ENCODE peak calls at places on chromosomes 7 and 10, in six cellular contexts. B is ELR; J is naive thymus-derived CD4-positive, alpha-beta T cell; R is sigmoid colon; A is ascending aorta; S is Kasumi-1. D is an unnamed sample.

GRCh38 chr10:98467506-98468318 is 21.0 kb upstream of the HPS1 start:
- DNase-seq in S (peak), A (no peak), J (peak), R (peak), B (peak), D (peak)

GRCh38 chr7:158353606-158354570 is 233.7 kb downstream of the PTPRN2 start:
- DNase-seq in B (no peak), A (no peak), J (no peak), S (peak), R (peak), D (peak)

GRCh38 chr7:106092204-106092603 is 19.9 kb downstream of the SYPL1 start:
- DNase-seq in R (no peak), A (no peak), J (no peak), B (no peak), S (no peak), D (no peak)

GRCh38 chr10:83990126-83990525 is 149.2 kb upstream of the GHITM start:
- DNase-seq in A (no peak), B (no peak), S (no peak), J (no peak), R (no peak), D (no peak)

GRCh38 chr10:42975005-42975493 is 101.8 kb upstream of the RET start:
- DNase-seq in A (no peak), R (peak), S (peak), J (no peak), B (no peak), D (peak)

GRCh38 chr10:116765549-116766162 is 23.3 kb upstream of the HSPA12A start:
- DNase-seq in A (no peak), S (no peak), J (no peak), B (peak), R (peak), D (peak)

GRCh38 chr7:91233201-91233600 is 31.0 kb upstream of the FZD1 start:
- DNase-seq in B (no peak), J (no peak), A (no peak), S (no peak), R (no peak), D (no peak)

GRCh38 chr10:28266449-28267224 is 36.2 kb downstream of the MPP7 start:
- DNase-seq in B (no peak), A (no peak), R (no peak), J (no peak), S (no peak), D (no peak)

GRCh38 chr7:104767113-104767512 is 246.9 kb upstream of the KMT2E start:
- DNase-seq in B (no peak), R (no peak), A (no peak), S (no peak), J (no peak), D (no peak)

GRCh38 chr10:133421336-133422222 is 2.8 kb downstream of the SPRN start:
- DNase-seq in J (no peak), S (no peak), R (no peak), B (no peak), A (no peak), D (no peak)

GRCh38 chr7:22357311-22358175 is 589 bp upstream of the RAPGEF5 start:
- DNase-seq in A (no peak), B (no peak), R (no peak), S (no peak), J (no peak), D (no peak)

GRCh38 chr7:123622660-123623386 is 21.2 kb downstream of the ASB15 start:
- DNase-seq in B (no peak), J (no peak), S (no peak), R (no peak), A (no peak), D (no peak)

GRCh38 chr7:148110097-148110868 is 480.3 kb upstream of the C7orf33 start:
- DNase-seq in B (peak), R (no peak), A (no peak), S (no peak), J (no peak), D (no peak)

GRCh38 chr10:70478191-70479160 is at the start of gene PALD1:
- DNase-seq in R (peak), J (peak), S (peak), B (peak), A (no peak), D (peak)

GRCh38 chr10:58396057-58396456 is 10.8 kb downstream of the TFAM start:
- DNase-seq in J (no peak), S (no peak), R (no peak), B (no peak), A (no peak), D (no peak)

GRCh38 chr7:112080441-112080840 is 125.8 kb downstream of the DOCK4 start:
- DNase-seq in J (no peak), S (peak), R (no peak), A (no peak), B (peak), D (no peak)

GRCh38 chr10:119807960-119808697 is 64.5 kb downstream of the MCMBP start:
- DNase-seq in J (no peak), S (no peak), A (no peak), R (no peak), B (peak), D (no peak)

GRCh38 chr10:92822964-92823363 is 25.4 kb upstream of the EXOC6 start:
- DNase-seq in B (peak), S (peak), A (no peak), J (no peak), R (no peak), D (no peak)

GRCh38 chr10:86632009-86632800 is 22.1 kb upstream of the OPN4 start:
- DNase-seq in A (no peak), S (no peak), R (no peak), J (no peak), B (no peak), D (no peak)